ENCODE peak calls at places on chromosome 14, in six cellular contexts. M is stimulated activated CD8-positive, alpha-beta memory T cell treated with anti-CD3 and anti-CD28 coated beads, Interleukin-12 subunit alpha, Interleukin-12 subunit beta, amount 100 ng/mL, for 1 hour; B is NCI-H146; F is hepatic stellate cell; A is EH; R is GM04504. Z is an unnamed sample.

GRCh38 chr14:72779679-72780078 is 114.2 kb downstream of the DPF3 start:
- DNase-seq in M (no peak), B (no peak), F (no peak), A (no peak), R (no peak), Z (no peak)

GRCh38 chr14:76955575-76956252 is 72.8 kb downstream of the IRF2BPL start:
- DNase-seq in M (peak), B (peak), F (peak), A (peak), R (peak), Z (peak)

GRCh38 chr14:78950654-78951053 is 780.5 kb downstream of the NRXN3 start:
- DNase-seq in M (no peak), B (no peak), F (peak), A (peak), R (no peak), Z (peak)

GRCh38 chr14:100816286-100816949 is 9.5 kb upstream of the MEG3 start:
- DNase-seq in M (no peak), B (no peak), F (no peak), A (no peak), R (no peak), Z (no peak)

GRCh38 chr14:76909266-76909665 is 83.1 kb downstream of the LRRC74A start:
- DNase-seq in M (no peak), B (no peak), F (no peak), A (no peak), R (no peak), Z (no peak)

GRCh38 chr14:76348898-76349297 is 27.0 kb upstream of the ESRRB start:
- DNase-seq in M (no peak), B (no peak), F (peak), A (peak), R (peak), Z (peak)

GRCh38 chr14:105931808-105932483 is 405.6 kb downstream of the TMEM121 start:
- DNase-seq in M (no peak), B (no peak), F (no peak), A (no peak), R (no peak), Z (no peak)

GRCh38 chr14:69842671-69843407 is 36.4 kb upstream of the SMOC1 start:
- DNase-seq in M (no peak), B (peak), F (no peak), A (no peak), R (no peak), Z (no peak)

GRCh38 chr14:71824816-71825215 is 107.4 kb upstream of the RGS6 start:
- DNase-seq in M (no peak), B (no peak), F (no peak), A (no peak), R (no peak), Z (no peak)

GRCh38 chr14:20116748-20117147 is 6.2 kb downstream of the OR4K17 start:
- DNase-seq in M (no peak), B (no peak), F (no peak), A (no peak), R (no peak), Z (no peak)

GRCh38 chr14:74346341-74346740 is 1.9 kb upstream of the VRTN start:
- DNase-seq in M (no peak), B (no peak), F (no peak), A (no peak), R (no peak), Z (no peak)

GRCh38 chr14:32611752-32612151 is 282.7 kb downstream of the AKAP6 start:
- DNase-seq in M (no peak), B (no peak), F (peak), A (peak), R (peak), Z (peak)

GRCh38 chr14:59004012-59004411 is 184.5 kb upstream of the DAAM1 start:
- DNase-seq in M (no peak), B (peak), F (no peak), A (peak), R (no peak), Z (no peak)

GRCh38 chr14:100786131-100786530 is 39.8 kb upstream of the MEG3 start:
- DNase-seq in M (no peak), B (peak), F (no peak), A (no peak), R (no peak), Z (no peak)

GRCh38 chr14:51850651-51851050 is 9.8 kb upstream of the GNG2 start:
- DNase-seq in M (no peak), B (no peak), F (no peak), A (no peak), R (no peak), Z (no peak)

GRCh38 chr14:100589071-100589759 is 2.0 kb upstream of the BEGAIN start:
- DNase-seq in M (no peak), B (no peak), F (no peak), A (no peak), R (no peak), Z (no peak)

GRCh38 chr14:75339059-75339458 is 60.4 kb downstream of the FOS start:
- DNase-seq in M (no peak), B (no peak), F (no peak), A (peak), R (peak), Z (peak)

GRCh38 chr14:39988939-39989338 is 556.7 kb upstream of the FBXO33 start:
- DNase-seq in M (no peak), B (peak), F (no peak), A (no peak), R (no peak), Z (no peak)

GRCh38 chr14:37901978-37902377 is 305.7 kb upstream of the SSTR1 start:
- DNase-seq in M (no peak), B (no peak), F (peak), A (peak), R (peak), Z (peak)

GRCh38 chr14:106228541-106229158 is 702.3 kb downstream of the TMEM121 start:
- DNase-seq in M (peak), B (no peak), F (no peak), A (no peak), R (no peak), Z (no peak)

GRCh38 chr14:51776102-51776894 is 84.1 kb upstream of the GNG2 start:
- DNase-seq in M (no peak), B (peak), F (peak), A (peak), R (no peak), Z (peak)

GRCh38 chr14:69287096-69287991 is 27.4 kb downstream of the GALNT16 start:
- DNase-seq in M (no peak), B (no peak), F (no peak), A (no peak), R (no peak), Z (no peak)

GRCh38 chr14:104280902-104281767 is 142.7 kb downstream of the KIF26A start:
- DNase-seq in M (no peak), B (no peak), F (no peak), A (no peak), R (no peak), Z (no peak)

GRCh38 chr14:28406181-28406580 is 360.4 kb upstream of the FOXG1 start:
- DNase-seq in M (no peak), B (no peak), F (no peak), A (no peak), R (no peak), Z (no peak)

GRCh38 chr14:76333664-76334063 is 42.3 kb upstream of the ESRRB start:
- DNase-seq in M (no peak), B (no peak), F (no peak), A (no peak), R (no peak), Z (no peak)

GRCh38 chr14:22980672-22981089 is 1.7 kb downstream of the AJUBA start:
- DNase-seq in M (no peak), B (no peak), F (peak), A (peak), R (no peak), Z (peak)

GRCh38 chr14:32507029-32507984 is 178.2 kb downstream of the AKAP6 start:
- DNase-seq in M (no peak), B (no peak), F (peak), A (peak), R (peak), Z (peak)

GRCh38 chr14:103518416-103519042 is 4.1 kb downstream of the CKB start:
- DNase-seq in M (peak), B (peak), F (peak), A (peak), R (no peak), Z (peak)

Z was measured in HFFc6.